ENCODE peak calls at places on chromosomes 1 and 21, in nine cellular contexts. One of them, this sample, is unnamed.

GRCh38 chr1:29363536-29363935 is 127.2 kb downstream of the PTPRU start:
- DNase-seq in thoracic aorta: no peak
- DNase-seq in suprapubic skin: peak
- DNase-seq in tibial artery: no peak
- DNase-seq in CD8-positive, alpha-beta T cell: no peak
- DNase-seq in heart right ventricle: no peak
- DNase-seq in colonic mucosa: no peak
- DNase-seq in testis: no peak
- DNase-seq in lower lobe of right lung: no peak
- DNase-seq in this sample: no peak

GRCh38 chr1:162328507-162328906 is 48.1 kb downstream of the SPATA46 start:
- DNase-seq in heart right ventricle: no peak
- DNase-seq in lower lobe of right lung: no peak
- DNase-seq in testis: no peak
- DNase-seq in suprapubic skin: no peak
- DNase-seq in tibial artery: no peak
- DNase-seq in CD8-positive, alpha-beta T cell: no peak
- DNase-seq in colonic mucosa: no peak
- DNase-seq in thoracic aorta: no peak
- DNase-seq in this sample: no peak

GRCh38 chr1:216462061-216462775 is 39.0 kb upstream of the USH2A start:
- DNase-seq in CD8-positive, alpha-beta T cell: no peak
- DNase-seq in tibial artery: no peak
- DNase-seq in suprapubic skin: no peak
- DNase-seq in colonic mucosa: no peak
- DNase-seq in thoracic aorta: no peak
- DNase-seq in heart right ventricle: no peak
- DNase-seq in lower lobe of right lung: no peak
- DNase-seq in testis: no peak
- DNase-seq in this sample: no peak

GRCh38 chr1:110548381-110548780 is 29.4 kb upstream of the KCNA10 start:
- DNase-seq in lower lobe of right lung: no peak
- DNase-seq in CD8-positive, alpha-beta T cell: no peak
- DNase-seq in tibial artery: no peak
- DNase-seq in suprapubic skin: no peak
- DNase-seq in colonic mucosa: no peak
- DNase-seq in thoracic aorta: no peak
- DNase-seq in testis: no peak
- DNase-seq in heart right ventricle: no peak
- DNase-seq in this sample: no peak

GRCh38 chr1:26598890-26599289 is 69.3 kb downstream of the RPS6KA1 start:
- DNase-seq in testis: no peak
- DNase-seq in suprapubic skin: no peak
- DNase-seq in thoracic aorta: no peak
- DNase-seq in tibial artery: no peak
- DNase-seq in colonic mucosa: no peak
- DNase-seq in heart right ventricle: no peak
- DNase-seq in lower lobe of right lung: no peak
- DNase-seq in CD8-positive, alpha-beta T cell: no peak
- DNase-seq in this sample: no peak

GRCh38 chr1:156070523-156070922 is 9.6 kb downstream of the RAB25 start:
- DNase-seq in suprapubic skin: no peak
- DNase-seq in testis: no peak
- DNase-seq in heart right ventricle: no peak
- DNase-seq in CD8-positive, alpha-beta T cell: no peak
- DNase-seq in lower lobe of right lung: no peak
- DNase-seq in colonic mucosa: no peak
- DNase-seq in thoracic aorta: no peak
- DNase-seq in tibial artery: no peak
- DNase-seq in this sample: no peak

GRCh38 chr1:234715252-234715945 is 105.4 kb upstream of the IRF2BP2 start:
- DNase-seq in colonic mucosa: no peak
- DNase-seq in CD8-positive, alpha-beta T cell: no peak
- DNase-seq in lower lobe of right lung: no peak
- DNase-seq in testis: no peak
- DNase-seq in thoracic aorta: no peak
- DNase-seq in suprapubic skin: no peak
- DNase-seq in tibial artery: no peak
- DNase-seq in heart right ventricle: no peak
- DNase-seq in this sample: no peak

GRCh38 chr1:31769720-31770390 is 5.7 kb upstream of the ADGRB2 start:
- DNase-seq in thoracic aorta: no peak
- DNase-seq in lower lobe of right lung: no peak
- DNase-seq in heart right ventricle: peak
- DNase-seq in suprapubic skin: no peak
- DNase-seq in CD8-positive, alpha-beta T cell: no peak
- DNase-seq in colonic mucosa: no peak
- DNase-seq in testis: no peak
- DNase-seq in tibial artery: no peak
- DNase-seq in this sample: no peak

DNA sequence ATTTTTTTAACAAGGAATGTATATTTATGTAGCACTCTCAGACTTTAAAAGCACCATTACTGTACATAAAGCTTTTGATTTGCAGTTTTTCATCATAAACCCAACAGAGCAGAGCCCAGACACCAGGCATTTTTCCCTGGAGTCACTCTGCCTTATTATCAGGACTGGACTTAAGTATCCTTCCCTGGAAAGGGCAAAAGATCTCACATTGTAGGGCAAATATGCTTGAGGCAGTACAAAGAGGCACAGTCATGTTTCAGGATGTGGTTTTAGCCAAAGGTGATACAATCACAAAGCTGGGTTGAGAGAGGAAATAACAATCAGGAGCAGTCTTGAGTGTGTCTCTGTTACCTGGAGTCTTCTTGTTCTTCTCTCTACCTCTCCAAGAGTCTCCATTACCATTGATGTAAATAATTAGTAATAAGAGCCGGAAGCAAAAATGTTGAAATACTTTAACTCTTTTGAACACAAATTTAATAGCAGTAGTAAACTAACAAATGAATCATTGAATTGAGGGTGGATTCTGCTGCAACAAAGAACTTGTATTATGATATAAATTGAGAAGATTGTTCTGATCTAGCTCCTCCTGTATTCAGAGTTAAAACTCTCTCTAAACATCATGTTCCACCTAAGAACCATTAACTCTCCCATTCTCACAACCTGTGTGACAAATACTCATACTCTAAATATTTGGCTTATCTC is 160.5 kb downstream of the LTN1 start:
- DNase-seq in lower lobe of right lung: no peak
- DNase-seq in colonic mucosa: no peak
- DNase-seq in testis: no peak
- DNase-seq in heart right ventricle: no peak
- DNase-seq in thoracic aorta: no peak
- DNase-seq in CD8-positive, alpha-beta T cell: no peak
- DNase-seq in suprapubic skin: no peak
- DNase-seq in tibial artery: no peak
- DNase-seq in this sample: no peak
- H3K27ac ChIP-seq in lower lobe of right lung: no peak
- H3K27ac ChIP-seq in colonic mucosa: no peak
- H3K27ac ChIP-seq in testis: no peak
- H3K27ac ChIP-seq in heart right ventricle: no peak
- H3K27ac ChIP-seq in thoracic aorta: no peak
- H3K27ac ChIP-seq in CD8-positive, alpha-beta T cell: no peak
- H3K27ac ChIP-seq in suprapubic skin: no peak
- H3K27ac ChIP-seq in tibial artery: no peak
- H3K27ac ChIP-seq in this sample: no peak

DNA sequence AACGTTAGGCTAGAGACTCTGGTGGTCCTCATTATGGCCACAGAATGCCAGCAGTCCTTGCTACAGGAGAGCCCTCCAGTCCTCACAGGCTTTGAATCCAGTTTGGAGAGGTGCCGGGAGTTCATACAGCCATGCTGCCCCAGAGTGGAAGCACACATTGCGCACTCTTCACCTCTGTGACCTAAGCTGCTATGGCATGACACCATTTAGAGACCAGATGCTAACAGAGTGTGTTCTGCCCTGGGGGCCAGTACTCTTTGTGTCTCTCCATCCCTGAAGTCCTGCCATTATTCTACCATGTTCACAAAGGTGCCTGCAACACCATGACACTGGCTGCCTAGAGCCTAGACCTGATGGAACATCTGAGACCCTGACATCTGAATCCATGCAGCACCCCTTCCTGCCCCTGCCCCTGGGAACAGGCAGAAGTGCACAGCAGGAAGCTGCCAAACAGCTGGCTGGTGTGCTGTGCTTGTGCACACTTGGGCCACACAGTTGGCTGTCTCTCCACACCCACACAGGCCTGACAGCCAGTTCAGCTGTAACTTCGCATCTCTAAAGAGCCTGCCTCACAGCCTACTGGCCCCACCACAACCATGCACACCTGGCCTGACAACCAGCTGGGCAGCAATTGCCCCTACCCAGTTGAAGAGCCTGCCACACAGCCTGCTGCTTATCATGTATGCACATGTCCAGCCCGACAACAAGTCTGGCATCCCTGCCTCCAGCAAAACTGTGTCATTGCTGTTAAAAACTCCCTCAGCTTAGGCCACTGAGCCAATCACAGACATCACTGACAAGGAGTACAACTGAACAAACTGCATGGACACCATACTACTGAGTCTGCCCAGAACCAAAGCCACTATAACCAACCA is 49.1 kb downstream of the MCOLN2 start:
- DNase-seq in lower lobe of right lung: no peak
- DNase-seq in tibial artery: no peak
- DNase-seq in heart right ventricle: no peak
- DNase-seq in testis: no peak
- DNase-seq in colonic mucosa: no peak
- DNase-seq in thoracic aorta: no peak
- DNase-seq in CD8-positive, alpha-beta T cell: no peak
- DNase-seq in suprapubic skin: no peak
- DNase-seq in this sample: no peak
- H3K27ac ChIP-seq in lower lobe of right lung: no peak
- H3K27ac ChIP-seq in tibial artery: no peak
- H3K27ac ChIP-seq in heart right ventricle: no peak
- H3K27ac ChIP-seq in testis: no peak
- H3K27ac ChIP-seq in colonic mucosa: no peak
- H3K27ac ChIP-seq in thoracic aorta: no peak
- H3K27ac ChIP-seq in CD8-positive, alpha-beta T cell: no peak
- H3K27ac ChIP-seq in suprapubic skin: no peak
- H3K27ac ChIP-seq in this sample: no peak

GRCh38 chr1:5914676-5915285 is 77.4 kb downstream of the NPHP4 start:
- DNase-seq in suprapubic skin: peak
- DNase-seq in testis: peak
- DNase-seq in CD8-positive, alpha-beta T cell: no peak
- DNase-seq in thoracic aorta: no peak
- DNase-seq in tibial artery: peak
- DNase-seq in colonic mucosa: no peak
- DNase-seq in lower lobe of right lung: no peak
- DNase-seq in heart right ventricle: no peak
- DNase-seq in this sample: no peak

GRCh38 chr1:5911157-5911556 is 81.1 kb downstream of the NPHP4 start:
- DNase-seq in testis: no peak
- DNase-seq in thoracic aorta: no peak
- DNase-seq in lower lobe of right lung: no peak
- DNase-seq in tibial artery: no peak
- DNase-seq in CD8-positive, alpha-beta T cell: no peak
- DNase-seq in heart right ventricle: no peak
- DNase-seq in colonic mucosa: no peak
- DNase-seq in suprapubic skin: peak
- DNase-seq in this sample: no peak

GRCh38 chr1:5911871-5912271 is 80.4 kb downstream of the NPHP4 start:
- DNase-seq in suprapubic skin: peak
- DNase-seq in heart right ventricle: no peak
- DNase-seq in lower lobe of right lung: no peak
- DNase-seq in testis: no peak
- DNase-seq in tibial artery: peak
- DNase-seq in thoracic aorta: no peak
- DNase-seq in colonic mucosa: no peak
- DNase-seq in CD8-positive, alpha-beta T cell: no peak
- DNase-seq in this sample: no peak

GRCh38 chr1:5913876-5914275 is 78.3 kb downstream of the NPHP4 start:
- DNase-seq in colonic mucosa: no peak
- DNase-seq in heart right ventricle: no peak
- DNase-seq in testis: peak
- DNase-seq in thoracic aorta: no peak
- DNase-seq in CD8-positive, alpha-beta T cell: no peak
- DNase-seq in suprapubic skin: peak
- DNase-seq in lower lobe of right lung: no peak
- DNase-seq in tibial artery: peak
- DNase-seq in this sample: no peak

DNA sequence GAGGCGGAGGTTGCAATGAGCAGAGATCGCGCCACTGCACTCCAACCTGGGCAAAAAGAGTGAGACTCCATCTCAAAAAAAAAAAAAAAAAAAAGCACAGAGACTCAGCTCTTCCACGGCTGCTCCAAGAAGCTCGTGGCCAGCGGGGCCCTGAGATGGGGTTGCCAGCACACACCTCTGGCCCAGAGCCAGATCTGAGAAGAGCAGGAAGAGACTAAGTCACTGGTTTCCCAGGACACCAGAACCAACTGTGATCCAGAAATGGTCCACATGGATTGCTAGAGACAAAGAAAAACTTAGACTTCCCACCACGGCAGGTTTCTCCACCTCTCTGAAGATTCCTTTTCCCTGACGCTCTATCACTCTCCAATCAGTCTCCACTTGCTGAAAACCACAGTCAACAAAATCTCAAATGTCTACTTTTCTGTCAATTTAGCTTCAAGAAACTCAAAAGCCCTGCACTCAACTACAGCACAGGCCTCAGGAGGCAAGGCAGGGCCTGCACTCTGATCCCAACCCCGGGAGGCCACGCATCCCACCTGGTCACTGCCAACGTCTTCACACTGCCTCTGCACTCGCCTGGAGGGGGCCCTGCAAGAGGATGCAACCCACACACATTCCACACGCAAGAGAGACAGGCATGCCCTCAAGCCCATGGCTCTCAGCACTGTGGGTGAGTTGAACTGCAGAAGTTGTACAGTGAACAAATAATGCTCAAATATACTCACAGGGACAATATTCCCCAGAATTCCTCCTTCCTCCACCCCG is 79.0 kb downstream of the NPHP4 start:
- DNase-seq in colonic mucosa: no peak
- DNase-seq in testis: peak
- DNase-seq in lower lobe of right lung: no peak
- DNase-seq in CD8-positive, alpha-beta T cell: no peak
- DNase-seq in heart right ventricle: no peak
- DNase-seq in tibial artery: peak
- DNase-seq in suprapubic skin: peak
- DNase-seq in thoracic aorta: no peak
- DNase-seq in this sample: no peak
- H3K27ac ChIP-seq in colonic mucosa: no peak
- H3K27ac ChIP-seq in testis: no peak
- H3K27ac ChIP-seq in lower lobe of right lung: no peak
- H3K27ac ChIP-seq in CD8-positive, alpha-beta T cell: no peak
- H3K27ac ChIP-seq in heart right ventricle: no peak
- H3K27ac ChIP-seq in tibial artery: no peak
- H3K27ac ChIP-seq in suprapubic skin: no peak
- H3K27ac ChIP-seq in thoracic aorta: no peak
- H3K27ac ChIP-seq in this sample: no peak

GRCh38 chr21:33443174-33443573 is 36.6 kb downstream of the TMEM50B start:
- DNase-seq in heart right ventricle: no peak
- DNase-seq in tibial artery: no peak
- DNase-seq in colonic mucosa: no peak
- DNase-seq in suprapubic skin: no peak
- DNase-seq in lower lobe of right lung: peak
- DNase-seq in thoracic aorta: no peak
- DNase-seq in testis: no peak
- DNase-seq in CD8-positive, alpha-beta T cell: no peak
- DNase-seq in this sample: no peak

GRCh38 chr21:33449650-33450049 is 30.1 kb downstream of the TMEM50B start:
- DNase-seq in CD8-positive, alpha-beta T cell: no peak
- DNase-seq in lower lobe of right lung: no peak
- DNase-seq in thoracic aorta: no peak
- DNase-seq in heart right ventricle: no peak
- DNase-seq in testis: no peak
- DNase-seq in colonic mucosa: no peak
- DNase-seq in tibial artery: no peak
- DNase-seq in suprapubic skin: no peak
- DNase-seq in this sample: no peak

GRCh38 chr21:33441489-33442477 is 38.0 kb downstream of the TMEM50B start:
- DNase-seq in heart right ventricle: peak
- DNase-seq in CD8-positive, alpha-beta T cell: no peak
- DNase-seq in testis: no peak
- DNase-seq in colonic mucosa: peak
- DNase-seq in suprapubic skin: no peak
- DNase-seq in tibial artery: peak
- DNase-seq in lower lobe of right lung: peak
- DNase-seq in thoracic aorta: no peak
- DNase-seq in this sample: no peak

GRCh38 chr21:33444499-33444898 is 35.3 kb downstream of the TMEM50B start:
- DNase-seq in suprapubic skin: no peak
- DNase-seq in thoracic aorta: no peak
- DNase-seq in CD8-positive, alpha-beta T cell: no peak
- DNase-seq in tibial artery: no peak
- DNase-seq in testis: no peak
- DNase-seq in lower lobe of right lung: peak
- DNase-seq in colonic mucosa: no peak
- DNase-seq in heart right ventricle: no peak
- DNase-seq in this sample: no peak
- H3K27ac ChIP-seq in suprapubic skin: no peak
- H3K27ac ChIP-seq in thoracic aorta: no peak
- H3K27ac ChIP-seq in CD8-positive, alpha-beta T cell: no peak
- H3K27ac ChIP-seq in tibial artery: no peak
- H3K27ac ChIP-seq in testis: no peak
- H3K27ac ChIP-seq in lower lobe of right lung: peak
- H3K27ac ChIP-seq in colonic mucosa: no peak
- H3K27ac ChIP-seq in heart right ventricle: no peak
- H3K27ac ChIP-seq in this sample: no peak

This sample was measured in substantia nigra.